ENCODE peak calls at places on chromosomes 12 and 14, in five cellular contexts. U is renal cortical epithelial cell; O is SJSA1; N is effector CD4-positive, alpha-beta T cell; H is non-pigmented ciliary epithelial cell. V is an unnamed sample.

GRCh38 chr14:64683264-64683663 is 21.0 kb upstream of the PLEKHG3 start:
- DNase-seq in U (peak), H (no peak), O (no peak), N (no peak), V (no peak)

GRCh38 chr12:49804821-49805220 is 23.4 kb downstream of the NCKAP5L start:
- DNase-seq in O (no peak), U (no peak), N (no peak), H (no peak), V (no peak)

GRCh38 chr14:53542692-53543091 is 389.6 kb upstream of the DDHD1 start:
- DNase-seq in H (no peak), U (peak), N (no peak), O (peak), V (no peak)

GRCh38 chr12:65535951-65536350 is 257.5 kb downstream of the MSRB3 start:
- DNase-seq in U (no peak), H (no peak), O (peak), N (no peak), V (no peak)

GRCh38 chr12:10590976-10591375 is 22.4 kb downstream of the MAGOHB start:
- DNase-seq in O (no peak), H (no peak), U (no peak), N (no peak), V (no peak)

GRCh38 chr12:72270246-72270645 is 1.9 kb upstream of the TRHDE start:
- DNase-seq in H (no peak), O (no peak), N (no peak), U (peak), V (no peak)

GRCh38 chr12:67940780-67941243 is 48.4 kb upstream of the IFNG-AS1 start:
- DNase-seq in U (peak), N (no peak), O (peak), H (peak), V (no peak)

GRCh38 chr12:68189766-68190700 is 30.5 kb upstream of the IFNG start:
- DNase-seq in H (peak), O (peak), U (peak), N (no peak), V (peak)

GRCh38 chr12:124159655-124160054 is 135.2 kb upstream of the RFLNA start:
- DNase-seq in O (no peak), U (no peak), H (no peak), N (no peak), V (no peak)

GRCh38 chr14:71610149-71610548 is 322.1 kb upstream of the RGS6 start:
- DNase-seq in U (no peak), N (no peak), O (no peak), H (no peak), V (no peak)

GRCh38 chr12:54648265-54648664 is at the start of gene DCD:
- DNase-seq in O (no peak), U (no peak), N (no peak), H (no peak), V (no peak)

GRCh38 chr14:56490379-56490778 is 89.2 kb upstream of the TMEM260 start:
- DNase-seq in O (no peak), N (no peak), H (no peak), U (peak), V (peak)

GRCh38 chr12:92759634-92760268 is 57.0 kb downstream of the PLEKHG7 start:
- DNase-seq in H (peak), O (peak), N (no peak), U (peak), V (no peak)

GRCh38 chr14:80212025-80212402 is 710 bp upstream of the DIO2 start:
- DNase-seq in O (peak), H (no peak), U (peak), N (no peak), V (no peak)

GRCh38 chr14:50542941-50543418 is 10.6 kb upstream of the MAP4K5 start:
- DNase-seq in U (peak), O (peak), H (no peak), N (peak), V (no peak)

GRCh38 chr12:13505224-13505623 is 308.7 kb downstream of the EMP1 start:
- DNase-seq in O (no peak), H (no peak), N (no peak), U (peak), V (no peak)

GRCh38 chr12:124036117-124037109 is 63.4 kb downstream of the ZNF664 start:
- DNase-seq in H (no peak), U (peak), N (peak), O (peak), V (peak)

GRCh38 chr14:30935445-30935844 is 61.1 kb downstream of the COCH start:
- DNase-seq in H (no peak), N (no peak), O (no peak), U (no peak), V (no peak)

GRCh38 chr14:75609606-75610476 is 31.4 kb downstream of the FLVCR2 start:
- DNase-seq in U (peak), H (no peak), N (no peak), O (no peak), V (no peak)

GRCh38 chr12:30823764-30824163 is 69.0 kb upstream of the CAPRIN2 start:
- DNase-seq in H (no peak), N (no peak), U (no peak), O (no peak), V (no peak)

GRCh38 chr14:90726656-90727055 is 89.6 kb downstream of the TTC7B start:
- DNase-seq in U (peak), N (no peak), O (no peak), H (peak), V (no peak)

GRCh38 chr12:12560587-12561304 is 1.9 kb downstream of the DUSP16 start:
- DNase-seq in N (peak), H (peak), U (peak), O (no peak), V (peak)

GRCh38 chr12:116524964-116525379 is 34.2 kb upstream of the MAP1LC3B2 start:
- DNase-seq in H (no peak), N (no peak), O (peak), U (no peak), V (no peak)

GRCh38 chr12:59895161-59895785 is 299.4 kb downstream of the SLC16A7 start:
- DNase-seq in O (no peak), U (no peak), H (no peak), N (no peak), V (no peak)

GRCh38 chr14:30928462-30928861 is 54.1 kb downstream of the COCH start:
- DNase-seq in U (no peak), N (no peak), O (no peak), H (no peak), V (no peak)

GRCh38 chr14:101489092-101489760 is 72.1 kb upstream of the DIO3 start:
- DNase-seq in U (no peak), H (no peak), N (no peak), O (no peak), V (no peak)

GRCh38 chr12:91202390-91202789 is 19.8 kb upstream of the DCN start:
- DNase-seq in U (no peak), N (no peak), H (no peak), O (no peak), V (no peak)

V was measured in CD8-positive, alpha-beta memory T cell.